ENCODE peak calls at places on chromosome 14, in nine cellular contexts. K, O, C, Z, P, B, A, R and D are unnamed samples.

GRCh38 chr14:77529963-77530362 is 31.3 kb upstream of the ISM2 start:
- DNase-seq in K (no peak), O (no peak), C (no peak), Z (no peak), P (no peak), B (no peak), A (peak; percentile 64), R (no peak), D (no peak)

GRCh38 chr14:20632448-20632830 is 9.1 kb downstream of the OR6S1 start:
- DNase-seq in K (no peak), O (no peak), C (no peak), Z (no peak), P (no peak), B (no peak), A (peak; percentile 2), R (no peak), D (no peak)

GRCh38 chr14:98582276-98582675 is 689.7 kb downstream of the BCL11B start:
- DNase-seq in K (no peak), O (no peak), C (no peak), Z (no peak), P (no peak), B (no peak), A (no peak), R (no peak), D (no peak)

GRCh38 chr14:35339761-35340406 is 47.7 kb downstream of the PSMA6 start:
- DNase-seq in K (peak; percentile 26), O (no peak), C (no peak), Z (no peak), P (no peak), B (no peak), A (no peak), R (no peak), D (no peak)

GRCh38 chr14:75979071-75979571 is 2.7 kb downstream of the TGFB3 start:
- DNase-seq in K (peak; percentile 90), O (peak; percentile 30), C (peak; percentile 24), Z (no peak), P (no peak), B (no peak), A (peak; percentile 54), R (peak; percentile 47), D (no peak)

GRCh38 chr14:54809767-54810166 is 92.9 kb downstream of the GCH1 start:
- DNase-seq in K (no peak), O (no peak), C (no peak), Z (no peak), P (no peak), B (no peak), A (no peak), R (no peak), D (no peak)

GRCh38 chr14:99282261-99283050 is 10.5 kb upstream of the BCL11B start:
- DNase-seq in K (no peak), O (no peak), C (no peak), Z (no peak), P (no peak), B (no peak), A (no peak), R (no peak), D (no peak)

GRCh38 chr14:38330262-38330661 is 74.4 kb upstream of the CLEC14A start:
- DNase-seq in K (no peak), O (no peak), C (no peak), Z (no peak), P (no peak), B (no peak), A (no peak), R (no peak), D (no peak)